ENCODE peak calls at places on chromosome 14, in ten cellular contexts. Y is transverse colon; I is WTC11; X is kidney; G is CD8-positive, alpha-beta T cell; T is GM06990; K is body of pancreas; Q is AG04449; S is mesothelial cell of epicardium; M is Calu3. P is an unnamed sample.

GRCh38 chr14:33967138-33967537 is 16.3 kb upstream of the EGLN3 start:
- DNase-seq in T (no peak), S (no peak), I (no peak), Q (no peak), X (no peak), Y (no peak), G (no peak), M (no peak), K (no peak), P (no peak)

GRCh38 chr14:36522972-36523685 is 3.1 kb upstream of the NKX2-1 start:
- DNase-seq in G (no peak), S (no peak), Y (no peak), M (no peak), Q (no peak), I (peak; percentile 34), K (no peak), T (no peak), X (no peak), P (no peak)

GRCh38 chr14:58171090-58171489 is 19.1 kb upstream of the ARMH4 start:
- DNase-seq in T (no peak), S (peak; percentile 55), M (peak; percentile 77), Y (peak; percentile 76), G (no peak), Q (peak; percentile 59), I (peak; percentile 92), X (peak; percentile 85), K (peak; percentile 86), P (no peak)

GRCh38 chr14:53520529-53520928 is 367.4 kb upstream of the DDHD1 start:
- DNase-seq in I (no peak), Y (no peak), S (no peak), G (no peak), Q (no peak), T (no peak), M (no peak), K (no peak), X (no peak), P (no peak)

GRCh38 chr14:32244404-32244803 is 41.3 kb upstream of the RNU6-8 start:
- DNase-seq in G (no peak), I (no peak), Q (no peak), Y (no peak), M (no peak), X (no peak), T (no peak), S (no peak), K (no peak), P (no peak)

GRCh38 chr14:95138876-95139275 is 18.5 kb downstream of the DICER1 start:
- DNase-seq in T (no peak), K (no peak), Q (no peak), M (no peak), Y (no peak), S (no peak), G (no peak), X (no peak), I (no peak), P (no peak)

GRCh38 chr14:53295985-53296582 is 143.0 kb upstream of the DDHD1 start:
- DNase-seq in K (no peak), I (no peak), T (no peak), M (peak; percentile 38), G (no peak), S (no peak), Q (no peak), X (no peak), Y (no peak), P (no peak)

GRCh38 chr14:48771717-48772116 is 814.5 kb downstream of the RPS29 start:
- DNase-seq in X (no peak), Y (no peak), G (no peak), K (no peak), T (no peak), Q (no peak), M (no peak), I (no peak), S (no peak), P (no peak)

GRCh38 chr14:55707365-55707804 is 127.4 kb downstream of the KTN1 start:
- DNase-seq in S (no peak), G (no peak), I (no peak), K (no peak), Y (no peak), T (no peak), X (no peak), Q (peak; percentile 23), M (no peak), P (no peak)

GRCh38 chr14:91501348-91501747 is 8.8 kb downstream of the PPP4R3A start:
- DNase-seq in G (no peak), Q (no peak), T (no peak), Y (no peak), I (no peak), K (no peak), S (no peak), X (no peak), M (no peak), P (no peak)

GRCh38 chr14:59417301-59417700 is 47.9 kb downstream of the GPR135 start:
- DNase-seq in T (no peak), K (no peak), I (no peak), G (no peak), Y (no peak), X (no peak), Q (no peak), S (no peak), M (no peak), P (no peak)

GRCh38 chr14:38882533-38882932 is 220.5 kb downstream of the SEC23A start:
- DNase-seq in S (no peak), X (no peak), Q (no peak), G (no peak), T (no peak), I (no peak), M (no peak), K (no peak), Y (no peak), P (no peak)

DNA sequence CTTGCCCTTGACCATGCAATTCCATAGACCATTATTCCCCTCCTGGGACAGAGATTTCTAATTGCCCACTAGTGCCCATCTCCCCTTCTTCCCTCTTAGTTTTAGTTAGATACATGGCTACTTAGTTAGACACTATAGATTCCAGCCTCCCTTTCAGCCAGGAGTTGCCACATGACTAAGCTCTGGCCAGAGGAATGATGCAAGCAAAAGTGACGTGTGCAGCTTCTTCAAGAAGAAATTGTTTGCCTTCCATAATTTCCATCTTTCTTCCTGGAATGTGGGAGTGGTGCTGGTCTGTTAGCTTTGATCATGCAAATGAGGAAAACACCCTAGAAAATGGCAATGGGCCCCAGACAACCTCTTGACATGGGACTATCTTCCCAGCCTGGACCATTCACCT is 21.4 kb downstream of the CCDC177 start:
- DNase-seq in T (no peak), K (no peak), M (peak; percentile 9), Y (no peak), S (no peak), I (no peak), G (no peak), Q (no peak), X (no peak), P (no peak)
- TF ChIP-seq CTCF in T (no peak), K (no peak), M (no peak), Y (no peak), S (no peak), I (no peak), G (no peak), Q (no peak), X (no peak), P (no peak)

DNA sequence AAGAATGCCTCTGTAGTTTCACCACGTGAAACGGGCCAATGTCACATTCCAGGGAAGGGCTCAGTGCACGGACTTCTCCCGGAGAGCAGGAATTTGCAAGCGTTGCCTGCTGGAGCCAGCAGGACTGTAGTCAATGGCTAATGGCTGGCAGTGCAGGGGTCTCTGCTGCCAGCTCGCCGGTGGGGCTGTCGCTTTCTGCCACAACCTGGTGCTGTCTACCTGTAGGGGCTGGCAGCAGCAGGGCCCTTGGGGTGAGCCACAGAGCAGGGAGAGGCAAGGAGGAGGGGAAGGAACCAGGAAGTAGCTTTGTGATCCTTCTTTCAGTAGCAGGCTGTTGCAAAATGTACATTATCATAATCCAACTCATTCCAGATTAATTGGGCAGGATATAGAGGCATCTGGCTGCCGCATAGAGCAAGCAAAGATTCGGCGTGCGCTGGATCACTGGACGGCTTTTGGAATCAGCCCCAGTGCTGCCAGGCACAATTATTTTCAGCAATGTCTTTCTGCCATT is 114.0 kb downstream of the PAPOLA start:
- DNase-seq in Y (no peak), I (peak; percentile 26), X (no peak), Q (no peak), T (no peak), K (no peak), S (no peak), M (no peak), G (no peak), P (no peak)
- TF ChIP-seq CTCF in Y (no peak), I (no peak), X (no peak), Q (no peak), T (no peak), K (no peak), S (no peak), M (no peak), G (no peak), P (no peak)

DNA sequence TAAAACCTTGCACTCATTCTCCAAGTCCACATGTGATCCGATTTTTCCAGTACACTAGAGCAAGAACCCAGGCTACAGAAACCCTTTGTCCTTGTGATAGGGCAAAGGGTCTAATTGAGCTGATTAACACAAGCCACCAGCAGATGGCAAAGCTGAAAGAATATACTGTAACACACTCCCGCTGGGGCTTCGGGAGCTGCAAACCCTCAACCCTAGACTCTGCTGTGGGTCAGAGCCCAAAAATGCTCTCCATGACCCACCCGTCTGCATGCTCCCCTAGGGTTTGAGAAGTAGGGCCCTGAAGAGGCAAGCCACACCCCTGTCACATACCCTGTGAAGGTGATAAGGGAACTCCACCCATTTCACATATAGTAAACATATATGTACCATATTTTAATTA is 33.6 kb upstream of the PCNX1 start:
- DNase-seq in Y (no peak), T (no peak), G (no peak), I (no peak), Q (no peak), M (no peak), K (no peak), S (no peak), X (no peak), P (no peak)
- TF ChIP-seq CTCF in Y (no peak), T (peak; percentile 35), G (no peak), I (no peak), Q (no peak), M (no peak), K (no peak), S (no peak), X (no peak), P (peak; percentile 23)

DNA sequence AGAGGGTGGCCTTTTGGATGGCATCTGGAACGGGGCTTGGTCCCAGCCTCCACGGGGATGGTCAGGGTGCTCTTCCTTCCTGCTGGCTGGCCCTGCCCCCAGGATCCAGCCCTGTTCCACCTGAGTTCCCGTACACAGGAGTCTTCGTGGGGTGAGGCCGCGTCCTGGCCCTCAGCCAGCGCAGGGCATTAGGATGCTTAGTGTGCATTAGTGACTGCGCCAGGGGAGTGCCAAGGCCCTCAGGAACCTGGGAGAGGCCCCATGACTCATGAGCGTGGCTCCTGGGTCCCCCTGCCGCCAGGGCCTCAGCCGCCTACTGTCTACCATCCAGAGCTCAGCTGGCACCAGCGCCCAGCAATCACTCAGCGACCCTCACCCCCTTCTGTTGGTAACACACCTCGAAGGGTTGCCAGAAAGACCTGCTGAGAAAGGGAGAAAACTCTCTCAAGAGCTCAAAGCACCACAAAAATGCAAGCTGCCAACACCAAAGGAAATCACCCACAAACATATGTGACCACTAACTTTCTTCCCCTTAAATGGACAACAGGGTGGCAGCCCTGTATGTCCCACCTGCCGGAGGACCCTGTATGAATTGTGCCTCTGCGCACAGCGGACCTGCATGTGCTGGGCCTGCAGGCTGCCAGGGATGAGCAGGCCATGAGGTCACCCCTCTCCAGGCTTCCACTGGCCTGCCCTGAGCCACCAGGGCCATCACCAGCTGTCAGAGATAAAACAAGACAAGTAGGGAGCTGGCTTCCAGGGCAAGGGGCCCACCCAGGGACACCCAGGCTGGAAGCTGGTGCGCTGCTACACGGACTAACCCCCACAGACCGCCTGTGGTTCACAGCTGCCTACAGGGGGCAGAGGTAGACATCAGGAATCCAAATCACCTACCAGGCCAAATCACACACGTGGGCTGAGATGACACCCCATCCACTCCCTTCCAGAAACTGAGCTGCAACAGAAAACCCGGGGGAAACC is 28.7 kb downstream of the CCDC85C start:
- DNase-seq in Q (no peak), M (peak; percentile 82), G (no peak), T (no peak), K (peak; percentile 77), S (no peak), X (peak; percentile 96), Y (peak; percentile 91), I (no peak), P (no peak)
- TF ChIP-seq CTCF in Q (peak; percentile 30), M (no peak), G (no peak), T (peak; percentile 31), K (no peak), S (peak; percentile 12), X (no peak), Y (no peak), I (no peak), P (no peak)